ENCODE peak calls at places on chromosomes 12 and 14, in four cellular contexts. One of them, this sample, is unnamed.

GRCh38 chr12:104510873-104511243 is 54.1 kb downstream of the CHST11 start:
- DNase-seq in T follicular helper cell: no peak
- DNase-seq in AG20443: no peak
- DNase-seq in cardiac fibroblast: no peak
- DNase-seq in this sample: no peak

GRCh38 chr14:23054000-23054811 is 3.1 kb downstream of the CDH24 start:
- DNase-seq in cardiac fibroblast: peak
- DNase-seq in AG20443: peak
- DNase-seq in T follicular helper cell: no peak
- DNase-seq in this sample: peak

GRCh38 chr14:64561631-64562030 is 11.9 kb downstream of the PPP1R36 start:
- DNase-seq in cardiac fibroblast: no peak
- DNase-seq in AG20443: no peak
- DNase-seq in T follicular helper cell: no peak
- DNase-seq in this sample: no peak

GRCh38 chr12:84874125-84874824 is 38.3 kb downstream of the SLC6A15 start:
- DNase-seq in AG20443: peak
- DNase-seq in T follicular helper cell: no peak
- DNase-seq in cardiac fibroblast: peak
- DNase-seq in this sample: peak

GRCh38 chr12:59595557-59596231 is at the start of gene SLC16A7:
- DNase-seq in T follicular helper cell: peak
- DNase-seq in cardiac fibroblast: peak
- DNase-seq in AG20443: peak
- DNase-seq in this sample: peak

GRCh38 chr12:104372048-104372720 is 68.6 kb downstream of the EID3 start:
- DNase-seq in cardiac fibroblast: peak
- DNase-seq in AG20443: no peak
- DNase-seq in T follicular helper cell: no peak
- DNase-seq in this sample: no peak

GRCh38 chr14:58465425-58465824 is 37.9 kb downstream of the KIAA0586 start:
- DNase-seq in AG20443: no peak
- DNase-seq in cardiac fibroblast: peak
- DNase-seq in T follicular helper cell: no peak
- DNase-seq in this sample: peak

GRCh38 chr14:52188381-52188780 is 79.1 kb upstream of the PTGDR start:
- DNase-seq in T follicular helper cell: no peak
- DNase-seq in cardiac fibroblast: no peak
- DNase-seq in AG20443: no peak
- DNase-seq in this sample: no peak

GRCh38 chr12:110776410-110776809 is 33.7 kb upstream of the PPP1CC start:
- DNase-seq in AG20443: no peak
- DNase-seq in T follicular helper cell: no peak
- DNase-seq in cardiac fibroblast: no peak
- DNase-seq in this sample: no peak

GRCh38 chr12:117789195-117789912 is 179.4 kb downstream of the KSR2 start:
- DNase-seq in AG20443: no peak
- DNase-seq in cardiac fibroblast: no peak
- DNase-seq in T follicular helper cell: no peak
- DNase-seq in this sample: no peak